ENCODE peak calls at places on chromosome 11, in ten cellular contexts. B, E, A, F, H, T, N, G, J and C are unnamed samples.

GRCh38 chr11:69819109-69819490 is at the start of gene FGF3:
- DNase-seq in E (no peak), A (no peak), J (no peak), T (no peak), N (no peak), B (no peak), G (no peak), F (no peak), H (no peak), C (no peak)

GRCh38 chr11:123054301-123055065 is 7.5 kb downstream of the HSPA8 start:
- DNase-seq in G (no peak), N (peak; percentile 83), H (peak; percentile 29), A (peak; percentile 39), B (peak; percentile 93), T (peak; percentile 50), E (no peak), J (no peak), F (peak; percentile 79), C (peak; percentile 94)

GRCh38 chr11:1737080-1737757 is 13.2 kb downstream of the IFITM10 start:
- DNase-seq in E (no peak), T (no peak), A (no peak), G (no peak), H (no peak), J (no peak), F (no peak), N (no peak), B (no peak), C (no peak)

GRCh38 chr11:132590986-132591385 is 941.3 kb downstream of the OPCML start:
- DNase-seq in B (no peak), N (no peak), T (no peak), F (no peak), E (no peak), J (no peak), H (no peak), G (no peak), A (no peak), C (no peak)

GRCh38 chr11:70677232-70677916 is 279.0 kb downstream of the CTTN start:
- DNase-seq in N (no peak), E (no peak), H (no peak), F (no peak), B (no peak), J (no peak), T (no peak), G (no peak), A (no peak), C (no peak)

GRCh38 chr11:116828632-116829524 is 829 bp upstream of the APOC3 start:
- DNase-seq in B (no peak), N (no peak), T (no peak), F (no peak), G (no peak), A (no peak), J (no peak), H (no peak), E (no peak), C (no peak)

GRCh38 chr11:57235761-57236703 is 1.0 kb downstream of the APLNR start:
- DNase-seq in N (no peak), G (peak; percentile 25), F (no peak), T (no peak), E (no peak), A (no peak), H (no peak), B (no peak), J (no peak), C (no peak)

GRCh38 chr11:119307974-119308373 is 9.0 kb downstream of the MCAM start:
- DNase-seq in H (no peak), N (no peak), A (no peak), J (no peak), B (no peak), G (no peak), F (no peak), T (no peak), E (no peak), C (no peak)

GRCh38 chr11:69357458-69358397 is 63.8 kb downstream of the MYEOV start:
- DNase-seq in B (no peak), N (no peak), G (peak; percentile 25), A (no peak), F (no peak), T (no peak), H (no peak), J (no peak), E (no peak), C (no peak)

GRCh38 chr11:41498726-41499125 is 39.3 kb upstream of the LRRC4C start:
- DNase-seq in T (no peak), E (no peak), A (no peak), J (no peak), N (peak; percentile 51), G (no peak), H (no peak), B (no peak), F (no peak), C (no peak)